ENCODE peak calls at places on chromosomes 3 and 15, in eight cellular contexts. One of them, this sample, is unnamed.

GRCh38 chr3:55622733-55623132 is 135.6 kb upstream of the WNT5A start:
- DNase-seq in HFF-Myc: no peak
- DNase-seq in stimulated activated naive CD8-positive, alpha-beta T cell treated with anti-CD3 and anti-CD28 coated beads, Interleukin-15, Interleukin-2, amounts not matched to agents 100 U/mL and 50 U/mL, for 24 hours: no peak
- DNase-seq in SHP77: no peak
- DNase-seq in mammary epithelial cell: peak
- DNase-seq in HCEC 1CT: no peak
- DNase-seq in cardiac fibroblast: peak
- DNase-seq in AG10803: peak
- DNase-seq in this sample: peak

GRCh38 chr15:73786518-73786917 is 33.4 kb upstream of the INSYN1 start:
- DNase-seq in HCEC 1CT: no peak
- DNase-seq in AG10803: no peak
- DNase-seq in stimulated activated naive CD8-positive, alpha-beta T cell treated with anti-CD3 and anti-CD28 coated beads, Interleukin-15, Interleukin-2, amounts not matched to agents 100 U/mL and 50 U/mL, for 24 hours: no peak
- DNase-seq in HFF-Myc: no peak
- DNase-seq in cardiac fibroblast: no peak
- DNase-seq in SHP77: no peak
- DNase-seq in mammary epithelial cell: no peak
- DNase-seq in this sample: no peak

GRCh38 chr3:126158016-126158911 is 22.1 kb downstream of the ALDH1L1 start:
- DNase-seq in HCEC 1CT: no peak
- DNase-seq in HFF-Myc: no peak
- DNase-seq in SHP77: no peak
- DNase-seq in cardiac fibroblast: no peak
- DNase-seq in stimulated activated naive CD8-positive, alpha-beta T cell treated with anti-CD3 and anti-CD28 coated beads, Interleukin-15, Interleukin-2, amounts not matched to agents 100 U/mL and 50 U/mL, for 24 hours: no peak
- DNase-seq in AG10803: no peak
- DNase-seq in mammary epithelial cell: no peak
- DNase-seq in this sample: no peak

GRCh38 chr15:72199721-72200212 is 2.2 kb upstream of the GRAMD2A start:
- DNase-seq in SHP77: peak
- DNase-seq in AG10803: peak
- DNase-seq in HFF-Myc: peak
- DNase-seq in cardiac fibroblast: peak
- DNase-seq in HCEC 1CT: peak
- DNase-seq in stimulated activated naive CD8-positive, alpha-beta T cell treated with anti-CD3 and anti-CD28 coated beads, Interleukin-15, Interleukin-2, amounts not matched to agents 100 U/mL and 50 U/mL, for 24 hours: peak
- DNase-seq in mammary epithelial cell: peak
- DNase-seq in this sample: peak

GRCh38 chr3:151319613-151320012 is 3.0 kb upstream of the GPR87 start:
- DNase-seq in AG10803: peak
- DNase-seq in SHP77: no peak
- DNase-seq in cardiac fibroblast: peak
- DNase-seq in stimulated activated naive CD8-positive, alpha-beta T cell treated with anti-CD3 and anti-CD28 coated beads, Interleukin-15, Interleukin-2, amounts not matched to agents 100 U/mL and 50 U/mL, for 24 hours: no peak
- DNase-seq in mammary epithelial cell: no peak
- DNase-seq in HFF-Myc: no peak
- DNase-seq in HCEC 1CT: peak
- DNase-seq in this sample: no peak

GRCh38 chr15:77607111-77607893 is 25.4 kb downstream of the LINGO1 start:
- DNase-seq in stimulated activated naive CD8-positive, alpha-beta T cell treated with anti-CD3 and anti-CD28 coated beads, Interleukin-15, Interleukin-2, amounts not matched to agents 100 U/mL and 50 U/mL, for 24 hours: no peak
- DNase-seq in cardiac fibroblast: peak
- DNase-seq in SHP77: peak
- DNase-seq in HFF-Myc: no peak
- DNase-seq in AG10803: peak
- DNase-seq in HCEC 1CT: no peak
- DNase-seq in mammary epithelial cell: no peak
- DNase-seq in this sample: peak

GRCh38 chr15:68445351-68445750 is 13.4 kb upstream of the ITGA11 start:
- DNase-seq in cardiac fibroblast: no peak
- DNase-seq in HCEC 1CT: no peak
- DNase-seq in stimulated activated naive CD8-positive, alpha-beta T cell treated with anti-CD3 and anti-CD28 coated beads, Interleukin-15, Interleukin-2, amounts not matched to agents 100 U/mL and 50 U/mL, for 24 hours: no peak
- DNase-seq in SHP77: no peak
- DNase-seq in AG10803: no peak
- DNase-seq in HFF-Myc: no peak
- DNase-seq in mammary epithelial cell: no peak
- DNase-seq in this sample: peak

GRCh38 chr3:112681822-112682325 is 40.9 kb upstream of the CCDC80 start:
- DNase-seq in cardiac fibroblast: peak
- DNase-seq in HFF-Myc: peak
- DNase-seq in AG10803: peak
- DNase-seq in stimulated activated naive CD8-positive, alpha-beta T cell treated with anti-CD3 and anti-CD28 coated beads, Interleukin-15, Interleukin-2, amounts not matched to agents 100 U/mL and 50 U/mL, for 24 hours: no peak
- DNase-seq in mammary epithelial cell: peak
- DNase-seq in SHP77: no peak
- DNase-seq in HCEC 1CT: peak
- DNase-seq in this sample: peak

GRCh38 chr3:194489736-194490612 is 3.2 kb upstream of the ATP13A3 start:
- DNase-seq in HFF-Myc: peak
- DNase-seq in cardiac fibroblast: peak
- DNase-seq in mammary epithelial cell: no peak
- DNase-seq in stimulated activated naive CD8-positive, alpha-beta T cell treated with anti-CD3 and anti-CD28 coated beads, Interleukin-15, Interleukin-2, amounts not matched to agents 100 U/mL and 50 U/mL, for 24 hours: peak
- DNase-seq in HCEC 1CT: peak
- DNase-seq in SHP77: no peak
- DNase-seq in AG10803: peak
- DNase-seq in this sample: peak

GRCh38 chr3:143627336-143627735 is 220.9 kb downstream of the SLC9A9 start:
- DNase-seq in cardiac fibroblast: peak
- DNase-seq in mammary epithelial cell: peak
- DNase-seq in HCEC 1CT: peak
- DNase-seq in HFF-Myc: no peak
- DNase-seq in SHP77: no peak
- DNase-seq in stimulated activated naive CD8-positive, alpha-beta T cell treated with anti-CD3 and anti-CD28 coated beads, Interleukin-15, Interleukin-2, amounts not matched to agents 100 U/mL and 50 U/mL, for 24 hours: peak
- DNase-seq in AG10803: peak
- DNase-seq in this sample: peak

GRCh38 chr3:88985491-88985890 is 121.9 kb upstream of the EPHA3 start:
- DNase-seq in HCEC 1CT: no peak
- DNase-seq in cardiac fibroblast: no peak
- DNase-seq in HFF-Myc: no peak
- DNase-seq in AG10803: peak
- DNase-seq in SHP77: no peak
- DNase-seq in mammary epithelial cell: no peak
- DNase-seq in stimulated activated naive CD8-positive, alpha-beta T cell treated with anti-CD3 and anti-CD28 coated beads, Interleukin-15, Interleukin-2, amounts not matched to agents 100 U/mL and 50 U/mL, for 24 hours: no peak
- DNase-seq in this sample: no peak

GRCh38 chr3:72482589-72483249 is 365.5 kb downstream of the SHQ1 start:
- DNase-seq in SHP77: no peak
- DNase-seq in cardiac fibroblast: peak
- DNase-seq in HCEC 1CT: peak
- DNase-seq in AG10803: peak
- DNase-seq in stimulated activated naive CD8-positive, alpha-beta T cell treated with anti-CD3 and anti-CD28 coated beads, Interleukin-15, Interleukin-2, amounts not matched to agents 100 U/mL and 50 U/mL, for 24 hours: peak
- DNase-seq in mammary epithelial cell: peak
- DNase-seq in HFF-Myc: no peak
- DNase-seq in this sample: peak

GRCh38 chr15:61103026-61103425 is 126.1 kb downstream of the RORA start:
- DNase-seq in mammary epithelial cell: no peak
- DNase-seq in HFF-Myc: no peak
- DNase-seq in stimulated activated naive CD8-positive, alpha-beta T cell treated with anti-CD3 and anti-CD28 coated beads, Interleukin-15, Interleukin-2, amounts not matched to agents 100 U/mL and 50 U/mL, for 24 hours: no peak
- DNase-seq in cardiac fibroblast: no peak
- DNase-seq in HCEC 1CT: no peak
- DNase-seq in SHP77: no peak
- DNase-seq in AG10803: no peak
- DNase-seq in this sample: no peak

GRCh38 chr3:188239577-188239976 is 85.6 kb downstream of the LPP start:
- DNase-seq in mammary epithelial cell: no peak
- DNase-seq in AG10803: no peak
- DNase-seq in HFF-Myc: no peak
- DNase-seq in SHP77: no peak
- DNase-seq in stimulated activated naive CD8-positive, alpha-beta T cell treated with anti-CD3 and anti-CD28 coated beads, Interleukin-15, Interleukin-2, amounts not matched to agents 100 U/mL and 50 U/mL, for 24 hours: no peak
- DNase-seq in cardiac fibroblast: no peak
- DNase-seq in HCEC 1CT: no peak
- DNase-seq in this sample: no peak

GRCh38 chr3:187740446-187741399 is 4.5 kb downstream of the BCL6 start:
- DNase-seq in cardiac fibroblast: peak
- DNase-seq in mammary epithelial cell: peak
- DNase-seq in AG10803: peak
- DNase-seq in HFF-Myc: peak
- DNase-seq in SHP77: peak
- DNase-seq in HCEC 1CT: peak
- DNase-seq in stimulated activated naive CD8-positive, alpha-beta T cell treated with anti-CD3 and anti-CD28 coated beads, Interleukin-15, Interleukin-2, amounts not matched to agents 100 U/mL and 50 U/mL, for 24 hours: peak
- DNase-seq in this sample: peak

GRCh38 chr3:100216713-100217112 is 44.1 kb upstream of the TBC1D23 start:
- DNase-seq in AG10803: peak
- DNase-seq in HCEC 1CT: peak
- DNase-seq in stimulated activated naive CD8-positive, alpha-beta T cell treated with anti-CD3 and anti-CD28 coated beads, Interleukin-15, Interleukin-2, amounts not matched to agents 100 U/mL and 50 U/mL, for 24 hours: no peak
- DNase-seq in HFF-Myc: no peak
- DNase-seq in SHP77: no peak
- DNase-seq in cardiac fibroblast: peak
- DNase-seq in mammary epithelial cell: peak
- DNase-seq in this sample: peak

GRCh38 chr3:29346828-29347227 is 66.0 kb downstream of the RBMS3 start:
- DNase-seq in HCEC 1CT: no peak
- DNase-seq in stimulated activated naive CD8-positive, alpha-beta T cell treated with anti-CD3 and anti-CD28 coated beads, Interleukin-15, Interleukin-2, amounts not matched to agents 100 U/mL and 50 U/mL, for 24 hours: no peak
- DNase-seq in HFF-Myc: peak
- DNase-seq in AG10803: peak
- DNase-seq in cardiac fibroblast: no peak
- DNase-seq in mammary epithelial cell: no peak
- DNase-seq in SHP77: no peak
- DNase-seq in this sample: peak

GRCh38 chr3:65894679-65895078 is 144.0 kb downstream of the MAGI1 start:
- DNase-seq in cardiac fibroblast: peak
- DNase-seq in HCEC 1CT: peak
- DNase-seq in AG10803: peak
- DNase-seq in mammary epithelial cell: peak
- DNase-seq in SHP77: no peak
- DNase-seq in HFF-Myc: no peak
- DNase-seq in stimulated activated naive CD8-positive, alpha-beta T cell treated with anti-CD3 and anti-CD28 coated beads, Interleukin-15, Interleukin-2, amounts not matched to agents 100 U/mL and 50 U/mL, for 24 hours: no peak
- DNase-seq in this sample: no peak

GRCh38 chr3:31196881-31197364 is 302.5 kb upstream of the GADL1 start:
- DNase-seq in mammary epithelial cell: peak
- DNase-seq in cardiac fibroblast: peak
- DNase-seq in HCEC 1CT: peak
- DNase-seq in SHP77: no peak
- DNase-seq in AG10803: peak
- DNase-seq in stimulated activated naive CD8-positive, alpha-beta T cell treated with anti-CD3 and anti-CD28 coated beads, Interleukin-15, Interleukin-2, amounts not matched to agents 100 U/mL and 50 U/mL, for 24 hours: no peak
- DNase-seq in HFF-Myc: peak
- DNase-seq in this sample: peak

GRCh38 chr3:189363856-189364255 is 192.1 kb downstream of the TPRG1 start:
- DNase-seq in cardiac fibroblast: peak
- DNase-seq in stimulated activated naive CD8-positive, alpha-beta T cell treated with anti-CD3 and anti-CD28 coated beads, Interleukin-15, Interleukin-2, amounts not matched to agents 100 U/mL and 50 U/mL, for 24 hours: no peak
- DNase-seq in SHP77: no peak
- DNase-seq in HCEC 1CT: no peak
- DNase-seq in AG10803: peak
- DNase-seq in mammary epithelial cell: peak
- DNase-seq in HFF-Myc: no peak
- DNase-seq in this sample: peak

GRCh38 chr3:133845127-133845526 is 39.5 kb downstream of the SRPRB start:
- DNase-seq in stimulated activated naive CD8-positive, alpha-beta T cell treated with anti-CD3 and anti-CD28 coated beads, Interleukin-15, Interleukin-2, amounts not matched to agents 100 U/mL and 50 U/mL, for 24 hours: no peak
- DNase-seq in SHP77: no peak
- DNase-seq in cardiac fibroblast: no peak
- DNase-seq in HFF-Myc: no peak
- DNase-seq in HCEC 1CT: no peak
- DNase-seq in AG10803: no peak
- DNase-seq in mammary epithelial cell: no peak
- DNase-seq in this sample: no peak

GRCh38 chr3:194266658-194267005 is 84.5 kb downstream of the CPN2 start:
- DNase-seq in AG10803: no peak
- DNase-seq in HCEC 1CT: no peak
- DNase-seq in HFF-Myc: no peak
- DNase-seq in stimulated activated naive CD8-positive, alpha-beta T cell treated with anti-CD3 and anti-CD28 coated beads, Interleukin-15, Interleukin-2, amounts not matched to agents 100 U/mL and 50 U/mL, for 24 hours: no peak
- DNase-seq in SHP77: no peak
- DNase-seq in mammary epithelial cell: no peak
- DNase-seq in cardiac fibroblast: no peak
- DNase-seq in this sample: no peak

GRCh38 chr3:69231929-69232437 is 109.6 kb upstream of the LMOD3 start:
- DNase-seq in HCEC 1CT: no peak
- DNase-seq in stimulated activated naive CD8-positive, alpha-beta T cell treated with anti-CD3 and anti-CD28 coated beads, Interleukin-15, Interleukin-2, amounts not matched to agents 100 U/mL and 50 U/mL, for 24 hours: no peak
- DNase-seq in mammary epithelial cell: peak
- DNase-seq in HFF-Myc: no peak
- DNase-seq in cardiac fibroblast: peak
- DNase-seq in AG10803: no peak
- DNase-seq in SHP77: peak
- DNase-seq in this sample: peak

GRCh38 chr3:115943579-115943978 is 320.3 kb downstream of the GAP43 start:
- DNase-seq in HFF-Myc: no peak
- DNase-seq in AG10803: no peak
- DNase-seq in stimulated activated naive CD8-positive, alpha-beta T cell treated with anti-CD3 and anti-CD28 coated beads, Interleukin-15, Interleukin-2, amounts not matched to agents 100 U/mL and 50 U/mL, for 24 hours: no peak
- DNase-seq in cardiac fibroblast: no peak
- DNase-seq in SHP77: no peak
- DNase-seq in mammary epithelial cell: no peak
- DNase-seq in HCEC 1CT: no peak
- DNase-seq in this sample: no peak

GRCh38 chr15:64599226-64599625 is 138.8 kb downstream of the ZNF609 start:
- DNase-seq in cardiac fibroblast: no peak
- DNase-seq in SHP77: no peak
- DNase-seq in mammary epithelial cell: peak
- DNase-seq in stimulated activated naive CD8-positive, alpha-beta T cell treated with anti-CD3 and anti-CD28 coated beads, Interleukin-15, Interleukin-2, amounts not matched to agents 100 U/mL and 50 U/mL, for 24 hours: no peak
- DNase-seq in AG10803: no peak
- DNase-seq in HCEC 1CT: no peak
- DNase-seq in HFF-Myc: no peak
- DNase-seq in this sample: no peak

GRCh38 chr15:87871130-87871737 is 385.3 kb downstream of the NTRK3 start:
- DNase-seq in cardiac fibroblast: peak
- DNase-seq in mammary epithelial cell: no peak
- DNase-seq in SHP77: no peak
- DNase-seq in HCEC 1CT: no peak
- DNase-seq in stimulated activated naive CD8-positive, alpha-beta T cell treated with anti-CD3 and anti-CD28 coated beads, Interleukin-15, Interleukin-2, amounts not matched to agents 100 U/mL and 50 U/mL, for 24 hours: no peak
- DNase-seq in HFF-Myc: no peak
- DNase-seq in AG10803: peak
- DNase-seq in this sample: peak

GRCh38 chr15:57327985-57328471 is 48.3 kb upstream of the CGNL1 start:
- DNase-seq in HFF-Myc: peak
- DNase-seq in SHP77: no peak
- DNase-seq in cardiac fibroblast: peak
- DNase-seq in AG10803: peak
- DNase-seq in stimulated activated naive CD8-positive, alpha-beta T cell treated with anti-CD3 and anti-CD28 coated beads, Interleukin-15, Interleukin-2, amounts not matched to agents 100 U/mL and 50 U/mL, for 24 hours: no peak
- DNase-seq in HCEC 1CT: peak
- DNase-seq in mammary epithelial cell: no peak
- DNase-seq in this sample: peak

GRCh38 chr3:25782938-25783660 is at the start of gene NGLY1:
- DNase-seq in AG10803: peak
- DNase-seq in cardiac fibroblast: peak
- DNase-seq in HCEC 1CT: peak
- DNase-seq in mammary epithelial cell: peak
- DNase-seq in SHP77: peak
- DNase-seq in stimulated activated naive CD8-positive, alpha-beta T cell treated with anti-CD3 and anti-CD28 coated beads, Interleukin-15, Interleukin-2, amounts not matched to agents 100 U/mL and 50 U/mL, for 24 hours: peak
- DNase-seq in HFF-Myc: peak
- DNase-seq in this sample: peak

GRCh38 chr15:59570364-59570763 is 41.2 kb upstream of the GCNT3 start:
- DNase-seq in stimulated activated naive CD8-positive, alpha-beta T cell treated with anti-CD3 and anti-CD28 coated beads, Interleukin-15, Interleukin-2, amounts not matched to agents 100 U/mL and 50 U/mL, for 24 hours: no peak
- DNase-seq in SHP77: no peak
- DNase-seq in HCEC 1CT: no peak
- DNase-seq in cardiac fibroblast: peak
- DNase-seq in mammary epithelial cell: peak
- DNase-seq in AG10803: peak
- DNase-seq in HFF-Myc: no peak
- DNase-seq in this sample: no peak

GRCh38 chr3:179969525-179969924 is 67.2 kb downstream of the PEX5L start:
- DNase-seq in mammary epithelial cell: peak
- DNase-seq in stimulated activated naive CD8-positive, alpha-beta T cell treated with anti-CD3 and anti-CD28 coated beads, Interleukin-15, Interleukin-2, amounts not matched to agents 100 U/mL and 50 U/mL, for 24 hours: no peak
- DNase-seq in SHP77: peak
- DNase-seq in HFF-Myc: no peak
- DNase-seq in AG10803: peak
- DNase-seq in HCEC 1CT: peak
- DNase-seq in cardiac fibroblast: peak
- DNase-seq in this sample: no peak

GRCh38 chr15:25734680-25735355 is 128.3 kb downstream of the ATP10A start:
- DNase-seq in stimulated activated naive CD8-positive, alpha-beta T cell treated with anti-CD3 and anti-CD28 coated beads, Interleukin-15, Interleukin-2, amounts not matched to agents 100 U/mL and 50 U/mL, for 24 hours: no peak
- DNase-seq in HCEC 1CT: no peak
- DNase-seq in HFF-Myc: no peak
- DNase-seq in cardiac fibroblast: peak
- DNase-seq in AG10803: no peak
- DNase-seq in mammary epithelial cell: no peak
- DNase-seq in SHP77: no peak
- DNase-seq in this sample: no peak

GRCh38 chr3:146865175-146865755 is 260.1 kb upstream of the PLSCR5 start:
- DNase-seq in mammary epithelial cell: no peak
- DNase-seq in HFF-Myc: no peak
- DNase-seq in cardiac fibroblast: no peak
- DNase-seq in stimulated activated naive CD8-positive, alpha-beta T cell treated with anti-CD3 and anti-CD28 coated beads, Interleukin-15, Interleukin-2, amounts not matched to agents 100 U/mL and 50 U/mL, for 24 hours: no peak
- DNase-seq in HCEC 1CT: no peak
- DNase-seq in AG10803: no peak
- DNase-seq in SHP77: no peak
- DNase-seq in this sample: no peak